ENCODE peak calls at places on chromosome X, in seven cellular contexts. One of them, this sample, is unnamed.

GRCh38 chrX:153624196-153625091 is 22.6 kb upstream of the DUSP9 start:
- DNase-seq in stimulated activated CD8-positive, alpha-beta memory T cell treated with anti-CD3 and anti-CD28 coated beads, Interleukin-2, amount 100 ng/mL, for 1 hour: no peak
- DNase-seq in left lung: no peak
- DNase-seq in WERI-Rb-1: no peak
- DNase-seq in ureter: no peak
- DNase-seq in posterior vena cava: peak
- DNase-seq in fibroblast of mammary gland: no peak
- DNase-seq in this sample: no peak

GRCh38 chrX:25012433-25012735 is 3.4 kb downstream of the ARX start:
- DNase-seq in stimulated activated CD8-positive, alpha-beta memory T cell treated with anti-CD3 and anti-CD28 coated beads, Interleukin-2, amount 100 ng/mL, for 1 hour: no peak
- DNase-seq in left lung: no peak
- DNase-seq in WERI-Rb-1: no peak
- DNase-seq in ureter: no peak
- DNase-seq in posterior vena cava: no peak
- DNase-seq in fibroblast of mammary gland: no peak
- DNase-seq in this sample: no peak

GRCh38 chrX:149487292-149487691 is 17.8 kb downstream of the IDS start:
- DNase-seq in stimulated activated CD8-positive, alpha-beta memory T cell treated with anti-CD3 and anti-CD28 coated beads, Interleukin-2, amount 100 ng/mL, for 1 hour: no peak
- DNase-seq in left lung: no peak
- DNase-seq in WERI-Rb-1: no peak
- DNase-seq in ureter: no peak
- DNase-seq in posterior vena cava: no peak
- DNase-seq in fibroblast of mammary gland: no peak
- DNase-seq in this sample: no peak

GRCh38 chrX:149825424-149825823 is 43.7 kb downstream of the MAGEA9 start:
- DNase-seq in stimulated activated CD8-positive, alpha-beta memory T cell treated with anti-CD3 and anti-CD28 coated beads, Interleukin-2, amount 100 ng/mL, for 1 hour: no peak
- DNase-seq in left lung: no peak
- DNase-seq in WERI-Rb-1: peak
- DNase-seq in ureter: no peak
- DNase-seq in posterior vena cava: no peak
- DNase-seq in fibroblast of mammary gland: peak
- DNase-seq in this sample: peak

GRCh38 chrX:15343075-15343476 is 7.8 kb upstream of the PIGA start:
- DNase-seq in stimulated activated CD8-positive, alpha-beta memory T cell treated with anti-CD3 and anti-CD28 coated beads, Interleukin-2, amount 100 ng/mL, for 1 hour: no peak
- DNase-seq in left lung: no peak
- DNase-seq in WERI-Rb-1: no peak
- DNase-seq in ureter: no peak
- DNase-seq in posterior vena cava: no peak
- DNase-seq in fibroblast of mammary gland: peak
- DNase-seq in this sample: peak

GRCh38 chrX:56763556-56764152 is 34.6 kb downstream of the NBDY start:
- DNase-seq in stimulated activated CD8-positive, alpha-beta memory T cell treated with anti-CD3 and anti-CD28 coated beads, Interleukin-2, amount 100 ng/mL, for 1 hour: no peak
- DNase-seq in left lung: no peak
- DNase-seq in WERI-Rb-1: peak
- DNase-seq in ureter: peak
- DNase-seq in posterior vena cava: peak
- DNase-seq in fibroblast of mammary gland: peak
- DNase-seq in this sample: no peak

GRCh38 chrX:69556094-69557011 is 52.2 kb downstream of the NALF2 start:
- DNase-seq in stimulated activated CD8-positive, alpha-beta memory T cell treated with anti-CD3 and anti-CD28 coated beads, Interleukin-2, amount 100 ng/mL, for 1 hour: no peak
- DNase-seq in left lung: no peak
- DNase-seq in WERI-Rb-1: no peak
- DNase-seq in ureter: no peak
- DNase-seq in posterior vena cava: no peak
- DNase-seq in fibroblast of mammary gland: peak
- DNase-seq in this sample: peak

GRCh38 chrX:12210921-12211320 is 72.6 kb downstream of the FRMPD4 start:
- DNase-seq in stimulated activated CD8-positive, alpha-beta memory T cell treated with anti-CD3 and anti-CD28 coated beads, Interleukin-2, amount 100 ng/mL, for 1 hour: no peak
- DNase-seq in left lung: no peak
- DNase-seq in WERI-Rb-1: no peak
- DNase-seq in ureter: no peak
- DNase-seq in posterior vena cava: no peak
- DNase-seq in fibroblast of mammary gland: peak
- DNase-seq in this sample: peak

GRCh38 chrX:143634373-143634685 is 1.6 kb downstream of the SLITRK4 start:
- DNase-seq in stimulated activated CD8-positive, alpha-beta memory T cell treated with anti-CD3 and anti-CD28 coated beads, Interleukin-2, amount 100 ng/mL, for 1 hour: no peak
- DNase-seq in left lung: peak
- DNase-seq in WERI-Rb-1: no peak
- DNase-seq in ureter: no peak
- DNase-seq in posterior vena cava: peak
- DNase-seq in fibroblast of mammary gland: no peak
- DNase-seq in this sample: no peak

GRCh38 chrX:10507181-10507580 is 113.2 kb downstream of the MID1 start:
- DNase-seq in stimulated activated CD8-positive, alpha-beta memory T cell treated with anti-CD3 and anti-CD28 coated beads, Interleukin-2, amount 100 ng/mL, for 1 hour: no peak
- DNase-seq in left lung: no peak
- DNase-seq in WERI-Rb-1: no peak
- DNase-seq in ureter: no peak
- DNase-seq in posterior vena cava: no peak
- DNase-seq in fibroblast of mammary gland: no peak
- DNase-seq in this sample: peak

GRCh38 chrX:129769467-129770154 is 10.1 kb upstream of the SASH3 start:
- DNase-seq in stimulated activated CD8-positive, alpha-beta memory T cell treated with anti-CD3 and anti-CD28 coated beads, Interleukin-2, amount 100 ng/mL, for 1 hour: peak
- DNase-seq in left lung: no peak
- DNase-seq in WERI-Rb-1: no peak
- DNase-seq in ureter: no peak
- DNase-seq in posterior vena cava: no peak
- DNase-seq in fibroblast of mammary gland: no peak
- DNase-seq in this sample: no peak

GRCh38 chrX:132271330-132271729 is 52.1 kb upstream of the RAP2C start:
- DNase-seq in stimulated activated CD8-positive, alpha-beta memory T cell treated with anti-CD3 and anti-CD28 coated beads, Interleukin-2, amount 100 ng/mL, for 1 hour: no peak
- DNase-seq in left lung: no peak
- DNase-seq in WERI-Rb-1: no peak
- DNase-seq in ureter: no peak
- DNase-seq in posterior vena cava: no peak
- DNase-seq in fibroblast of mammary gland: peak
- DNase-seq in this sample: no peak

GRCh38 chrX:54920610-54921426 is at the start of gene TRO:
- DNase-seq in stimulated activated CD8-positive, alpha-beta memory T cell treated with anti-CD3 and anti-CD28 coated beads, Interleukin-2, amount 100 ng/mL, for 1 hour: no peak
- DNase-seq in left lung: no peak
- DNase-seq in WERI-Rb-1: peak
- DNase-seq in ureter: no peak
- DNase-seq in posterior vena cava: peak
- DNase-seq in fibroblast of mammary gland: no peak
- DNase-seq in this sample: peak

GRCh38 chrX:45619290-45619689 is 418.6 kb upstream of the DIPK2B start:
- DNase-seq in stimulated activated CD8-positive, alpha-beta memory T cell treated with anti-CD3 and anti-CD28 coated beads, Interleukin-2, amount 100 ng/mL, for 1 hour: no peak
- DNase-seq in left lung: no peak
- DNase-seq in WERI-Rb-1: no peak
- DNase-seq in ureter: no peak
- DNase-seq in posterior vena cava: no peak
- DNase-seq in fibroblast of mammary gland: peak
- DNase-seq in this sample: no peak

GRCh38 chrX:74297766-74298165 is 6.2 kb upstream of the ZCCHC13 start:
- DNase-seq in stimulated activated CD8-positive, alpha-beta memory T cell treated with anti-CD3 and anti-CD28 coated beads, Interleukin-2, amount 100 ng/mL, for 1 hour: no peak
- DNase-seq in left lung: no peak
- DNase-seq in WERI-Rb-1: no peak
- DNase-seq in ureter: no peak
- DNase-seq in posterior vena cava: no peak
- DNase-seq in fibroblast of mammary gland: no peak
- DNase-seq in this sample: no peak

GRCh38 chrX:77785400-77785745 is 643 bp downstream of the ATRX start:
- DNase-seq in stimulated activated CD8-positive, alpha-beta memory T cell treated with anti-CD3 and anti-CD28 coated beads, Interleukin-2, amount 100 ng/mL, for 1 hour: no peak
- DNase-seq in left lung: no peak
- DNase-seq in WERI-Rb-1: peak
- DNase-seq in ureter: no peak
- DNase-seq in posterior vena cava: no peak
- DNase-seq in fibroblast of mammary gland: peak
- DNase-seq in this sample: peak

GRCh38 chrX:131040781-131041180 is 17.4 kb upstream of the ARHGAP36 start:
- DNase-seq in stimulated activated CD8-positive, alpha-beta memory T cell treated with anti-CD3 and anti-CD28 coated beads, Interleukin-2, amount 100 ng/mL, for 1 hour: no peak
- DNase-seq in left lung: no peak
- DNase-seq in WERI-Rb-1: no peak
- DNase-seq in ureter: no peak
- DNase-seq in posterior vena cava: no peak
- DNase-seq in fibroblast of mammary gland: no peak
- DNase-seq in this sample: no peak

GRCh38 chrX:100591256-100592051 is 6.7 kb downstream of the TNMD start:
- DNase-seq in stimulated activated CD8-positive, alpha-beta memory T cell treated with anti-CD3 and anti-CD28 coated beads, Interleukin-2, amount 100 ng/mL, for 1 hour: no peak
- DNase-seq in left lung: no peak
- DNase-seq in WERI-Rb-1: no peak
- DNase-seq in ureter: no peak
- DNase-seq in posterior vena cava: no peak
- DNase-seq in fibroblast of mammary gland: no peak
- DNase-seq in this sample: no peak

GRCh38 chrX:136953867-136954787 is 73.6 kb upstream of the RBMX start:
- DNase-seq in stimulated activated CD8-positive, alpha-beta memory T cell treated with anti-CD3 and anti-CD28 coated beads, Interleukin-2, amount 100 ng/mL, for 1 hour: peak
- DNase-seq in left lung: no peak
- DNase-seq in WERI-Rb-1: peak
- DNase-seq in ureter: peak
- DNase-seq in posterior vena cava: no peak
- DNase-seq in fibroblast of mammary gland: peak
- DNase-seq in this sample: peak

GRCh38 chrX:97066381-97066780 is 182.7 kb downstream of the RPA4 start:
- DNase-seq in stimulated activated CD8-positive, alpha-beta memory T cell treated with anti-CD3 and anti-CD28 coated beads, Interleukin-2, amount 100 ng/mL, for 1 hour: no peak
- DNase-seq in left lung: no peak
- DNase-seq in WERI-Rb-1: no peak
- DNase-seq in ureter: no peak
- DNase-seq in posterior vena cava: no peak
- DNase-seq in fibroblast of mammary gland: no peak
- DNase-seq in this sample: no peak

GRCh38 chrX:42247241-42247640 is 323.9 kb upstream of the CASK start:
- DNase-seq in stimulated activated CD8-positive, alpha-beta memory T cell treated with anti-CD3 and anti-CD28 coated beads, Interleukin-2, amount 100 ng/mL, for 1 hour: no peak
- DNase-seq in left lung: no peak
- DNase-seq in WERI-Rb-1: no peak
- DNase-seq in ureter: no peak
- DNase-seq in posterior vena cava: no peak
- DNase-seq in fibroblast of mammary gland: no peak
- DNase-seq in this sample: no peak

GRCh38 chrX:9955506-9955905 is 11.7 kb upstream of the CLDN34 start:
- DNase-seq in stimulated activated CD8-positive, alpha-beta memory T cell treated with anti-CD3 and anti-CD28 coated beads, Interleukin-2, amount 100 ng/mL, for 1 hour: no peak
- DNase-seq in left lung: no peak
- DNase-seq in WERI-Rb-1: no peak
- DNase-seq in ureter: no peak
- DNase-seq in posterior vena cava: no peak
- DNase-seq in fibroblast of mammary gland: no peak
- DNase-seq in this sample: peak

GRCh38 chrX:9749141-9749540 is 16.5 kb downstream of the GPR143 start:
- DNase-seq in stimulated activated CD8-positive, alpha-beta memory T cell treated with anti-CD3 and anti-CD28 coated beads, Interleukin-2, amount 100 ng/mL, for 1 hour: no peak
- DNase-seq in left lung: no peak
- DNase-seq in WERI-Rb-1: no peak
- DNase-seq in ureter: no peak
- DNase-seq in posterior vena cava: no peak
- DNase-seq in fibroblast of mammary gland: no peak
- DNase-seq in this sample: no peak

GRCh38 chrX:13250831-13251612 is 68.8 kb downstream of the ATXN3L start:
- DNase-seq in stimulated activated CD8-positive, alpha-beta memory T cell treated with anti-CD3 and anti-CD28 coated beads, Interleukin-2, amount 100 ng/mL, for 1 hour: no peak
- DNase-seq in left lung: no peak
- DNase-seq in WERI-Rb-1: no peak
- DNase-seq in ureter: no peak
- DNase-seq in posterior vena cava: no peak
- DNase-seq in fibroblast of mammary gland: peak
- DNase-seq in this sample: peak

GRCh38 chrX:71941145-71941544 is 30.5 kb downstream of the NHSL2 start:
- DNase-seq in stimulated activated CD8-positive, alpha-beta memory T cell treated with anti-CD3 and anti-CD28 coated beads, Interleukin-2, amount 100 ng/mL, for 1 hour: no peak
- DNase-seq in left lung: no peak
- DNase-seq in WERI-Rb-1: no peak
- DNase-seq in ureter: no peak
- DNase-seq in posterior vena cava: no peak
- DNase-seq in fibroblast of mammary gland: peak
- DNase-seq in this sample: no peak

GRCh38 chrX:40083120-40083978 is 14.4 kb downstream of the BCOR start:
- DNase-seq in stimulated activated CD8-positive, alpha-beta memory T cell treated with anti-CD3 and anti-CD28 coated beads, Interleukin-2, amount 100 ng/mL, for 1 hour: no peak
- DNase-seq in left lung: peak
- DNase-seq in WERI-Rb-1: peak
- DNase-seq in ureter: no peak
- DNase-seq in posterior vena cava: no peak
- DNase-seq in fibroblast of mammary gland: no peak
- DNase-seq in this sample: no peak

GRCh38 chrX:14095702-14096101 is 66.0 kb upstream of the GEMIN8 start:
- DNase-seq in stimulated activated CD8-positive, alpha-beta memory T cell treated with anti-CD3 and anti-CD28 coated beads, Interleukin-2, amount 100 ng/mL, for 1 hour: no peak
- DNase-seq in left lung: no peak
- DNase-seq in WERI-Rb-1: peak
- DNase-seq in ureter: peak
- DNase-seq in posterior vena cava: no peak
- DNase-seq in fibroblast of mammary gland: peak
- DNase-seq in this sample: peak

GRCh38 chrX:55488559-55489314 is 911 bp downstream of the USP51 start:
- DNase-seq in stimulated activated CD8-positive, alpha-beta memory T cell treated with anti-CD3 and anti-CD28 coated beads, Interleukin-2, amount 100 ng/mL, for 1 hour: peak
- DNase-seq in left lung: peak
- DNase-seq in WERI-Rb-1: peak
- DNase-seq in ureter: peak
- DNase-seq in posterior vena cava: peak
- DNase-seq in fibroblast of mammary gland: peak
- DNase-seq in this sample: peak

This sample was measured in EL.